ENCODE peak calls at places on chromosome 11, in eight cellular contexts. One of them, this sample, is unnamed.

GRCh38 chr11:13216019-13217006 is 61.3 kb upstream of the BMAL1 start:
- DNase-seq in transverse colon: no peak
- DNase-seq in iris pigment epithelial cell: peak
- DNase-seq in HFF-Myc: peak
- DNase-seq in lung: no peak
- DNase-seq in GM23248: peak
- DNase-seq in astrocyte of the spinal cord: peak
- DNase-seq in body of pancreas: no peak
- DNase-seq in this sample: peak

GRCh38 chr11:2921742-2922493 is 7.3 kb downstream of the PHLDA2 start:
- DNase-seq in transverse colon: no peak
- DNase-seq in iris pigment epithelial cell: no peak
- DNase-seq in HFF-Myc: no peak
- DNase-seq in lung: no peak
- DNase-seq in GM23248: no peak
- DNase-seq in astrocyte of the spinal cord: no peak
- DNase-seq in body of pancreas: no peak
- DNase-seq in this sample: no peak

GRCh38 chr11:61907871-61908729 is 9.3 kb downstream of the RAB3IL1 start:
- DNase-seq in transverse colon: no peak
- DNase-seq in iris pigment epithelial cell: no peak
- DNase-seq in HFF-Myc: no peak
- DNase-seq in lung: no peak
- DNase-seq in GM23248: no peak
- DNase-seq in astrocyte of the spinal cord: no peak
- DNase-seq in body of pancreas: no peak
- DNase-seq in this sample: no peak

GRCh38 chr11:65655570-65656332 is 7.0 kb downstream of the RELA start:
- DNase-seq in transverse colon: peak
- DNase-seq in iris pigment epithelial cell: no peak
- DNase-seq in HFF-Myc: no peak
- DNase-seq in lung: no peak
- DNase-seq in GM23248: no peak
- DNase-seq in astrocyte of the spinal cord: no peak
- DNase-seq in body of pancreas: no peak
- DNase-seq in this sample: no peak

GRCh38 chr11:18384157-18384641 is 10.2 kb upstream of the LDHA start:
- DNase-seq in transverse colon: peak
- DNase-seq in iris pigment epithelial cell: peak
- DNase-seq in HFF-Myc: peak
- DNase-seq in lung: peak
- DNase-seq in GM23248: peak
- DNase-seq in astrocyte of the spinal cord: peak
- DNase-seq in body of pancreas: peak
- DNase-seq in this sample: peak

GRCh38 chr11:47715082-47715669 is at the start of gene AGBL2:
- DNase-seq in transverse colon: peak
- DNase-seq in iris pigment epithelial cell: peak
- DNase-seq in HFF-Myc: peak
- DNase-seq in lung: peak
- DNase-seq in GM23248: peak
- DNase-seq in astrocyte of the spinal cord: peak
- DNase-seq in body of pancreas: peak
- DNase-seq in this sample: no peak

GRCh38 chr11:24932110-24933000 is 435.5 kb downstream of the LUZP2 start:
- DNase-seq in transverse colon: peak
- DNase-seq in iris pigment epithelial cell: no peak
- DNase-seq in HFF-Myc: no peak
- DNase-seq in lung: no peak
- DNase-seq in GM23248: no peak
- DNase-seq in astrocyte of the spinal cord: no peak
- DNase-seq in body of pancreas: no peak
- DNase-seq in this sample: no peak

GRCh38 chr11:69938206-69938605 is 119.0 kb upstream of the FGF3 start:
- DNase-seq in transverse colon: no peak
- DNase-seq in iris pigment epithelial cell: no peak
- DNase-seq in HFF-Myc: no peak
- DNase-seq in lung: no peak
- DNase-seq in GM23248: no peak
- DNase-seq in astrocyte of the spinal cord: no peak
- DNase-seq in body of pancreas: no peak
- DNase-seq in this sample: no peak

GRCh38 chr11:45163956-45164575 is 17.6 kb downstream of the PRDM11 start:
- DNase-seq in transverse colon: no peak
- DNase-seq in iris pigment epithelial cell: no peak
- DNase-seq in HFF-Myc: no peak
- DNase-seq in lung: no peak
- DNase-seq in GM23248: peak
- DNase-seq in astrocyte of the spinal cord: peak
- DNase-seq in body of pancreas: no peak
- DNase-seq in this sample: no peak

GRCh38 chr11:19935507-19935906 is 222.9 kb downstream of the NAV2 start:
- DNase-seq in transverse colon: no peak
- DNase-seq in iris pigment epithelial cell: peak
- DNase-seq in HFF-Myc: no peak
- DNase-seq in lung: no peak
- DNase-seq in GM23248: peak
- DNase-seq in astrocyte of the spinal cord: peak
- DNase-seq in body of pancreas: no peak
- DNase-seq in this sample: no peak

GRCh38 chr11:19380375-19380774 is 139.6 kb upstream of the E2F8 start:
- DNase-seq in transverse colon: no peak
- DNase-seq in iris pigment epithelial cell: peak
- DNase-seq in HFF-Myc: peak
- DNase-seq in lung: no peak
- DNase-seq in GM23248: peak
- DNase-seq in astrocyte of the spinal cord: peak
- DNase-seq in body of pancreas: no peak
- DNase-seq in this sample: no peak